ENCODE peak calls at places on chromosomes 16 and 17, in ten cellular contexts. J, B, U, G, Q, D, H, A, X and S are unnamed samples.

GRCh38 chr16:82119405-82119804 is 50.6 kb downstream of the MPHOSPH6 start:
- DNase-seq in J (no peak), B (no peak), U (no peak), G (no peak), Q (no peak), D (no peak), H (no peak), A (no peak), X (no peak), S (no peak)

GRCh38 chr16:23595246-23595950 is 718 bp downstream of the NDUFAB1 start:
- DNase-seq in J (no peak), B (no peak), U (peak), G (no peak), Q (no peak), D (no peak), H (no peak), A (no peak), X (no peak), S (no peak)

GRCh38 chr17:760371-760770 is 8.3 kb upstream of the GEMIN4 start:
- DNase-seq in J (no peak), B (no peak), U (no peak), G (no peak), Q (no peak), D (no peak), H (no peak), A (no peak), X (no peak), S (no peak)

GRCh38 chr16:4696172-4696904 is 3.0 kb downstream of the NUDT16L1 start:
- DNase-seq in J (no peak), B (no peak), U (no peak), G (peak), Q (no peak), D (no peak), H (no peak), A (no peak), X (no peak), S (no peak)

GRCh38 chr17:81279278-81280073 is 15.6 kb downstream of the SLC38A10 start:
- DNase-seq in J (no peak), B (no peak), U (no peak), G (no peak), Q (no peak), D (no peak), H (no peak), A (no peak), X (no peak), S (no peak)

GRCh38 chr17:81879121-81879520 is 8.0 kb upstream of the ARHGDIA start:
- DNase-seq in J (no peak), B (no peak), U (no peak), G (no peak), Q (no peak), D (no peak), H (no peak), A (no peak), X (no peak), S (no peak)

GRCh38 chr17:82923366-82924113 is 83.7 kb upstream of the ZNF750 start:
- DNase-seq in J (no peak), B (no peak), U (no peak), G (no peak), Q (no peak), D (no peak), H (no peak), A (no peak), X (no peak), S (no peak)

GRCh38 chr17:77664097-77664729 is 294.3 kb upstream of the TNRC6C start:
- DNase-seq in J (no peak), B (no peak), U (no peak), G (no peak), Q (no peak), D (no peak), H (no peak), A (no peak), X (no peak), S (no peak)

GRCh38 chr17:8861482-8862181 is 5.8 kb downstream of the PIK3R6 start:
- DNase-seq in J (no peak), B (no peak), U (no peak), G (no peak), Q (no peak), D (no peak), H (no peak), A (no peak), X (no peak), S (no peak)

GRCh38 chr17:67244621-67245072 is 349 bp downstream of the HELZ start:
- DNase-seq in J (no peak), B (no peak), U (no peak), G (peak), Q (no peak), D (no peak), H (no peak), A (no peak), X (no peak), S (peak)

GRCh38 chr17:55161935-55162555 is 102.7 kb upstream of the HLF start:
- DNase-seq in J (peak), B (peak), U (no peak), G (no peak), Q (no peak), D (peak), H (no peak), A (peak), X (no peak), S (no peak)

GRCh38 chr17:47267354-47267828 is 13.8 kb downstream of the ITGB3 start:
- DNase-seq in J (peak), B (no peak), U (no peak), G (no peak), Q (no peak), D (peak), H (no peak), A (peak), X (no peak), S (no peak)

GRCh38 chr17:54111576-54111975 is 288.8 kb downstream of the KIF2B start:
- DNase-seq in J (no peak), B (no peak), U (no peak), G (no peak), Q (no peak), D (no peak), H (no peak), A (no peak), X (no peak), S (no peak)

GRCh38 chr16:6081320-6081976 is 983.9 kb upstream of the EEF2KMT start:
- DNase-seq in J (no peak), B (no peak), U (peak), G (no peak), Q (peak), D (no peak), H (no peak), A (no peak), X (peak), S (peak)

GRCh38 chr16:85651822-85652430 is 36.8 kb downstream of the GINS2 start:
- DNase-seq in J (peak), B (no peak), U (no peak), G (peak), Q (no peak), D (no peak), H (no peak), A (no peak), X (no peak), S (no peak)

GRCh38 chr16:66036162-66036561 is 330.3 kb upstream of the CDH5 start:
- DNase-seq in J (peak), B (no peak), U (no peak), G (no peak), Q (no peak), D (no peak), H (no peak), A (no peak), X (no peak), S (no peak)